ENCODE peak calls at places on chromosomes 12 and 14, in eight cellular contexts. One of them, this sample, is unnamed.

GRCh38 chr14:39766397-39767000 is 334.3 kb upstream of the FBXO33 start:
- DNase-seq in progenitor cell of endocrine pancreas: no peak
- DNase-seq in HFFc6: no peak
- DNase-seq in H54: no peak
- DNase-seq in cardiac fibroblast: no peak
- DNase-seq in endothelial cell: no peak
- DNase-seq in skeletal muscle cell: no peak
- DNase-seq in NCI-H1105 treated with DMSO at 0.1 percent for 48 hours: no peak
- DNase-seq in this sample: no peak

GRCh38 chr14:34003691-34004090 is 52.8 kb upstream of the EGLN3 start:
- DNase-seq in H54: no peak
- DNase-seq in HFFc6: no peak
- DNase-seq in skeletal muscle cell: no peak
- DNase-seq in endothelial cell: no peak
- DNase-seq in progenitor cell of endocrine pancreas: no peak
- DNase-seq in NCI-H1105 treated with DMSO at 0.1 percent for 48 hours: no peak
- DNase-seq in cardiac fibroblast: no peak
- DNase-seq in this sample: no peak

GRCh38 chr12:105223884-105224283 is 12.1 kb downstream of the APPL2 start:
- DNase-seq in cardiac fibroblast: no peak
- DNase-seq in H54: no peak
- DNase-seq in endothelial cell: no peak
- DNase-seq in HFFc6: no peak
- DNase-seq in NCI-H1105 treated with DMSO at 0.1 percent for 48 hours: no peak
- DNase-seq in progenitor cell of endocrine pancreas: no peak
- DNase-seq in skeletal muscle cell: no peak
- DNase-seq in this sample: no peak

GRCh38 chr12:116916714-116917114 is 6.0 kb downstream of the FBXW8 start:
- DNase-seq in H54: peak
- DNase-seq in cardiac fibroblast: peak
- DNase-seq in NCI-H1105 treated with DMSO at 0.1 percent for 48 hours: no peak
- DNase-seq in progenitor cell of endocrine pancreas: no peak
- DNase-seq in skeletal muscle cell: no peak
- DNase-seq in HFFc6: peak
- DNase-seq in endothelial cell: no peak
- DNase-seq in this sample: peak

GRCh38 chr12:52776435-52776834 is 710 bp downstream of the KRT76 start:
- DNase-seq in H54: no peak
- DNase-seq in cardiac fibroblast: no peak
- DNase-seq in skeletal muscle cell: no peak
- DNase-seq in endothelial cell: no peak
- DNase-seq in progenitor cell of endocrine pancreas: no peak
- DNase-seq in HFFc6: no peak
- DNase-seq in NCI-H1105 treated with DMSO at 0.1 percent for 48 hours: no peak
- DNase-seq in this sample: no peak

GRCh38 chr12:12717586-12718381 is 616 bp downstream of the CDKN1B start:
- DNase-seq in NCI-H1105 treated with DMSO at 0.1 percent for 48 hours: peak
- DNase-seq in H54: no peak
- DNase-seq in skeletal muscle cell: no peak
- DNase-seq in endothelial cell: peak
- DNase-seq in progenitor cell of endocrine pancreas: peak
- DNase-seq in cardiac fibroblast: no peak
- DNase-seq in HFFc6: no peak
- DNase-seq in this sample: peak

GRCh38 chr12:59164226-59164625 is 243.9 kb upstream of the LRIG3 start:
- DNase-seq in skeletal muscle cell: no peak
- DNase-seq in H54: no peak
- DNase-seq in HFFc6: no peak
- DNase-seq in cardiac fibroblast: no peak
- DNase-seq in progenitor cell of endocrine pancreas: no peak
- DNase-seq in endothelial cell: no peak
- DNase-seq in NCI-H1105 treated with DMSO at 0.1 percent for 48 hours: no peak
- DNase-seq in this sample: no peak

GRCh38 chr12:49549735-49550710 is 11.2 kb downstream of the KCNH3 start:
- DNase-seq in cardiac fibroblast: no peak
- DNase-seq in endothelial cell: no peak
- DNase-seq in H54: no peak
- DNase-seq in HFFc6: no peak
- DNase-seq in progenitor cell of endocrine pancreas: no peak
- DNase-seq in skeletal muscle cell: no peak
- DNase-seq in NCI-H1105 treated with DMSO at 0.1 percent for 48 hours: peak
- DNase-seq in this sample: no peak

GRCh38 chr14:90500665-90501370 is 104.0 kb downstream of the CALM1 start:
- DNase-seq in skeletal muscle cell: no peak
- DNase-seq in cardiac fibroblast: no peak
- DNase-seq in endothelial cell: no peak
- DNase-seq in NCI-H1105 treated with DMSO at 0.1 percent for 48 hours: no peak
- DNase-seq in HFFc6: no peak
- DNase-seq in H54: no peak
- DNase-seq in progenitor cell of endocrine pancreas: no peak
- DNase-seq in this sample: no peak

GRCh38 chr14:65117795-65118746 is 15.8 kb upstream of the MAX start:
- DNase-seq in HFFc6: no peak
- DNase-seq in NCI-H1105 treated with DMSO at 0.1 percent for 48 hours: no peak
- DNase-seq in H54: no peak
- DNase-seq in skeletal muscle cell: no peak
- DNase-seq in cardiac fibroblast: no peak
- DNase-seq in endothelial cell: no peak
- DNase-seq in progenitor cell of endocrine pancreas: no peak
- DNase-seq in this sample: no peak

GRCh38 chr12:5796171-5797091 is 148.6 kb downstream of the ANO2 start:
- DNase-seq in cardiac fibroblast: no peak
- DNase-seq in HFFc6: no peak
- DNase-seq in H54: peak
- DNase-seq in endothelial cell: peak
- DNase-seq in NCI-H1105 treated with DMSO at 0.1 percent for 48 hours: peak
- DNase-seq in progenitor cell of endocrine pancreas: peak
- DNase-seq in skeletal muscle cell: no peak
- DNase-seq in this sample: peak

GRCh38 chr14:102507026-102507860 is 2.3 kb downstream of the ANKRD9 start:
- DNase-seq in endothelial cell: no peak
- DNase-seq in HFFc6: no peak
- DNase-seq in skeletal muscle cell: no peak
- DNase-seq in H54: no peak
- DNase-seq in progenitor cell of endocrine pancreas: no peak
- DNase-seq in cardiac fibroblast: no peak
- DNase-seq in NCI-H1105 treated with DMSO at 0.1 percent for 48 hours: no peak
- DNase-seq in this sample: no peak

GRCh38 chr12:47650469-47650868 is 55.4 kb downstream of the RPAP3 start:
- DNase-seq in progenitor cell of endocrine pancreas: no peak
- DNase-seq in HFFc6: peak
- DNase-seq in endothelial cell: no peak
- DNase-seq in H54: no peak
- DNase-seq in NCI-H1105 treated with DMSO at 0.1 percent for 48 hours: no peak
- DNase-seq in cardiac fibroblast: no peak
- DNase-seq in skeletal muscle cell: no peak
- DNase-seq in this sample: no peak

GRCh38 chr12:24036438-24037204 is 87.2 kb upstream of the SOX5 start:
- DNase-seq in HFFc6: no peak
- DNase-seq in NCI-H1105 treated with DMSO at 0.1 percent for 48 hours: no peak
- DNase-seq in progenitor cell of endocrine pancreas: no peak
- DNase-seq in H54: no peak
- DNase-seq in skeletal muscle cell: no peak
- DNase-seq in cardiac fibroblast: no peak
- DNase-seq in endothelial cell: no peak
- DNase-seq in this sample: no peak

GRCh38 chr12:66107451-66107915 is 23.1 kb downstream of the LLPH start:
- DNase-seq in progenitor cell of endocrine pancreas: peak
- DNase-seq in cardiac fibroblast: peak
- DNase-seq in NCI-H1105 treated with DMSO at 0.1 percent for 48 hours: peak
- DNase-seq in H54: peak
- DNase-seq in HFFc6: peak
- DNase-seq in skeletal muscle cell: peak
- DNase-seq in endothelial cell: peak
- DNase-seq in this sample: peak

GRCh38 chr12:20314325-20314724 is 54.0 kb upstream of the PDE3A start:
- DNase-seq in endothelial cell: no peak
- DNase-seq in H54: no peak
- DNase-seq in cardiac fibroblast: peak
- DNase-seq in progenitor cell of endocrine pancreas: no peak
- DNase-seq in HFFc6: no peak
- DNase-seq in NCI-H1105 treated with DMSO at 0.1 percent for 48 hours: no peak
- DNase-seq in skeletal muscle cell: peak
- DNase-seq in this sample: no peak

GRCh38 chr14:67335781-67336180 is 23.8 kb downstream of the ATP6V1D start:
- DNase-seq in H54: no peak
- DNase-seq in HFFc6: peak
- DNase-seq in skeletal muscle cell: no peak
- DNase-seq in NCI-H1105 treated with DMSO at 0.1 percent for 48 hours: no peak
- DNase-seq in progenitor cell of endocrine pancreas: no peak
- DNase-seq in cardiac fibroblast: peak
- DNase-seq in endothelial cell: peak
- DNase-seq in this sample: peak

GRCh38 chr14:57871487-57872080 is 5.7 kb upstream of the SLC35F4 start:
- DNase-seq in NCI-H1105 treated with DMSO at 0.1 percent for 48 hours: peak
- DNase-seq in HFFc6: peak
- DNase-seq in skeletal muscle cell: peak
- DNase-seq in cardiac fibroblast: peak
- DNase-seq in progenitor cell of endocrine pancreas: peak
- DNase-seq in endothelial cell: peak
- DNase-seq in H54: peak
- DNase-seq in this sample: peak

GRCh38 chr12:15979096-15980091 is 68.3 kb downstream of the DERA start:
- DNase-seq in cardiac fibroblast: peak
- DNase-seq in skeletal muscle cell: peak
- DNase-seq in endothelial cell: peak
- DNase-seq in HFFc6: peak
- DNase-seq in NCI-H1105 treated with DMSO at 0.1 percent for 48 hours: no peak
- DNase-seq in progenitor cell of endocrine pancreas: no peak
- DNase-seq in H54: peak
- DNase-seq in this sample: peak

GRCh38 chr14:93496856-93497255 is 66.1 kb downstream of the UNC79 start:
- DNase-seq in progenitor cell of endocrine pancreas: no peak
- DNase-seq in NCI-H1105 treated with DMSO at 0.1 percent for 48 hours: no peak
- DNase-seq in H54: no peak
- DNase-seq in cardiac fibroblast: no peak
- DNase-seq in endothelial cell: no peak
- DNase-seq in skeletal muscle cell: no peak
- DNase-seq in HFFc6: no peak
- DNase-seq in this sample: no peak

GRCh38 chr14:76710093-76711010 is 50.9 kb upstream of the VASH1 start:
- DNase-seq in progenitor cell of endocrine pancreas: no peak
- DNase-seq in cardiac fibroblast: peak
- DNase-seq in endothelial cell: peak
- DNase-seq in H54: no peak
- DNase-seq in skeletal muscle cell: no peak
- DNase-seq in HFFc6: peak
- DNase-seq in NCI-H1105 treated with DMSO at 0.1 percent for 48 hours: peak
- DNase-seq in this sample: peak

GRCh38 chr12:110561471-110562201 is 21.5 kb downstream of the PPTC7 start:
- DNase-seq in skeletal muscle cell: no peak
- DNase-seq in cardiac fibroblast: no peak
- DNase-seq in H54: no peak
- DNase-seq in progenitor cell of endocrine pancreas: no peak
- DNase-seq in HFFc6: no peak
- DNase-seq in NCI-H1105 treated with DMSO at 0.1 percent for 48 hours: no peak
- DNase-seq in endothelial cell: no peak
- DNase-seq in this sample: no peak

GRCh38 chr12:95882080-95882479 is 23.3 kb downstream of the SNRPF start:
- DNase-seq in endothelial cell: no peak
- DNase-seq in progenitor cell of endocrine pancreas: no peak
- DNase-seq in skeletal muscle cell: peak
- DNase-seq in H54: no peak
- DNase-seq in HFFc6: peak
- DNase-seq in NCI-H1105 treated with DMSO at 0.1 percent for 48 hours: no peak
- DNase-seq in cardiac fibroblast: peak
- DNase-seq in this sample: no peak

GRCh38 chr12:89649139-89649538 is 59.5 kb downstream of the ATP2B1 start:
- DNase-seq in progenitor cell of endocrine pancreas: no peak
- DNase-seq in H54: no peak
- DNase-seq in HFFc6: no peak
- DNase-seq in NCI-H1105 treated with DMSO at 0.1 percent for 48 hours: no peak
- DNase-seq in endothelial cell: no peak
- DNase-seq in cardiac fibroblast: no peak
- DNase-seq in skeletal muscle cell: no peak
- DNase-seq in this sample: no peak

GRCh38 chr14:26286806-26287205 is 311.0 kb downstream of the NOVA1 start:
- DNase-seq in progenitor cell of endocrine pancreas: no peak
- DNase-seq in endothelial cell: no peak
- DNase-seq in NCI-H1105 treated with DMSO at 0.1 percent for 48 hours: no peak
- DNase-seq in skeletal muscle cell: no peak
- DNase-seq in cardiac fibroblast: no peak
- DNase-seq in H54: no peak
- DNase-seq in HFFc6: no peak
- DNase-seq in this sample: peak

GRCh38 chr12:65430571-65431306 is 152.3 kb downstream of the MSRB3 start:
- DNase-seq in H54: peak
- DNase-seq in cardiac fibroblast: peak
- DNase-seq in skeletal muscle cell: peak
- DNase-seq in endothelial cell: no peak
- DNase-seq in HFFc6: peak
- DNase-seq in NCI-H1105 treated with DMSO at 0.1 percent for 48 hours: no peak
- DNase-seq in progenitor cell of endocrine pancreas: no peak
- DNase-seq in this sample: peak

GRCh38 chr12:46569826-46570390 is 197.3 kb upstream of the SLC38A2 start:
- DNase-seq in NCI-H1105 treated with DMSO at 0.1 percent for 48 hours: no peak
- DNase-seq in cardiac fibroblast: no peak
- DNase-seq in HFFc6: no peak
- DNase-seq in progenitor cell of endocrine pancreas: no peak
- DNase-seq in endothelial cell: no peak
- DNase-seq in skeletal muscle cell: no peak
- DNase-seq in H54: no peak
- DNase-seq in this sample: no peak

GRCh38 chr12:51863921-51864700 is 15.6 kb upstream of the FIGNL2 start:
- DNase-seq in NCI-H1105 treated with DMSO at 0.1 percent for 48 hours: no peak
- DNase-seq in progenitor cell of endocrine pancreas: peak
- DNase-seq in cardiac fibroblast: peak
- DNase-seq in endothelial cell: peak
- DNase-seq in H54: no peak
- DNase-seq in skeletal muscle cell: no peak
- DNase-seq in HFFc6: no peak
- DNase-seq in this sample: no peak

GRCh38 chr14:89221109-89221508 is 195.9 kb downstream of the FOXN3 start:
- DNase-seq in HFFc6: peak
- DNase-seq in NCI-H1105 treated with DMSO at 0.1 percent for 48 hours: no peak
- DNase-seq in skeletal muscle cell: no peak
- DNase-seq in H54: no peak
- DNase-seq in progenitor cell of endocrine pancreas: no peak
- DNase-seq in cardiac fibroblast: peak
- DNase-seq in endothelial cell: no peak
- DNase-seq in this sample: no peak

GRCh38 chr12:78245111-78245510 is 414.4 kb downstream of the NAV3 start:
- DNase-seq in HFFc6: no peak
- DNase-seq in skeletal muscle cell: no peak
- DNase-seq in progenitor cell of endocrine pancreas: no peak
- DNase-seq in NCI-H1105 treated with DMSO at 0.1 percent for 48 hours: peak
- DNase-seq in endothelial cell: no peak
- DNase-seq in H54: no peak
- DNase-seq in cardiac fibroblast: no peak
- DNase-seq in this sample: no peak

GRCh38 chr14:31059152-31059924 is 33.2 kb upstream of the STRN3 start:
- DNase-seq in endothelial cell: no peak
- DNase-seq in progenitor cell of endocrine pancreas: no peak
- DNase-seq in cardiac fibroblast: peak
- DNase-seq in H54: no peak
- DNase-seq in HFFc6: peak
- DNase-seq in NCI-H1105 treated with DMSO at 0.1 percent for 48 hours: no peak
- DNase-seq in skeletal muscle cell: peak
- DNase-seq in this sample: peak

GRCh38 chr12:26273811-26274210 is 78.4 kb downstream of the SSPN start:
- DNase-seq in progenitor cell of endocrine pancreas: no peak
- DNase-seq in skeletal muscle cell: no peak
- DNase-seq in H54: no peak
- DNase-seq in cardiac fibroblast: no peak
- DNase-seq in endothelial cell: no peak
- DNase-seq in NCI-H1105 treated with DMSO at 0.1 percent for 48 hours: no peak
- DNase-seq in HFFc6: no peak
- DNase-seq in this sample: no peak

GRCh38 chr14:84544486-84544885 is 985.5 kb upstream of the FLRT2 start:
- DNase-seq in endothelial cell: no peak
- DNase-seq in HFFc6: no peak
- DNase-seq in cardiac fibroblast: no peak
- DNase-seq in skeletal muscle cell: no peak
- DNase-seq in H54: no peak
- DNase-seq in progenitor cell of endocrine pancreas: no peak
- DNase-seq in NCI-H1105 treated with DMSO at 0.1 percent for 48 hours: no peak
- DNase-seq in this sample: no peak

GRCh38 chr12:76020731-76021672 is 10.6 kb downstream of the PHLDA1 start:
- DNase-seq in progenitor cell of endocrine pancreas: no peak
- DNase-seq in skeletal muscle cell: peak
- DNase-seq in endothelial cell: no peak
- DNase-seq in NCI-H1105 treated with DMSO at 0.1 percent for 48 hours: no peak
- DNase-seq in HFFc6: peak
- DNase-seq in H54: no peak
- DNase-seq in cardiac fibroblast: peak
- DNase-seq in this sample: peak

This sample was measured in A549.